ENCODE peak calls at places on chromosomes 3 and 15, in ten cellular contexts. W, N, E, F, G, Q, A, Z, V and U are unnamed samples.

GRCh38 chr3:109702252-109702651 is 364.9 kb upstream of the DPPA4 start:
- DNase-seq in W (no peak), N (no peak), E (no peak), F (no peak), G (no peak), Q (no peak), A (no peak), Z (no peak), V (no peak), U (no peak)

GRCh38 chr3:179076243-179077027 is 4.8 kb upstream of the ZMAT3 start:
- DNase-seq in W (no peak), N (no peak), E (no peak), F (no peak), G (no peak), Q (no peak), A (no peak), Z (no peak), V (no peak), U (no peak)

GRCh38 chr15:42108189-42108588 is 13.8 kb upstream of the PLA2G4D start:
- DNase-seq in W (no peak), N (no peak), E (no peak), F (no peak), G (no peak), Q (no peak), A (no peak), Z (no peak), V (no peak), U (no peak)

GRCh38 chr3:159948423-159949140 is 40.1 kb upstream of the IL12A start:
- DNase-seq in W (no peak), N (no peak), E (no peak), F (no peak), G (no peak), Q (no peak), A (no peak), Z (no peak), V (no peak), U (no peak)

GRCh38 chr3:156535798-156536197 is 19.1 kb downstream of the SSR3 start:
- DNase-seq in W (no peak), N (no peak), E (no peak), F (no peak), G (no peak), Q (no peak), A (no peak), Z (no peak), V (no peak), U (no peak)

GRCh38 chr3:11356269-11356668 is 84.1 kb downstream of the ATG7 start:
- DNase-seq in W (no peak), N (no peak), E (no peak), F (no peak), G (no peak), Q (no peak), A (no peak), Z (no peak), V (no peak), U (no peak)

GRCh38 chr15:53193149-53193548 is 403.0 kb upstream of the ONECUT1 start:
- DNase-seq in W (no peak), N (no peak), E (peak; percentile 19), F (peak; percentile 37), G (no peak), Q (no peak), A (peak; percentile 3), Z (no peak), V (no peak), U (no peak)

GRCh38 chr3:51940648-51941421 is 869 bp downstream of the RRP9 start:
- DNase-seq in W (peak; percentile 54), N (no peak), E (no peak), F (no peak), G (no peak), Q (no peak), A (peak; percentile 15), Z (no peak), V (no peak), U (no peak)

GRCh38 chr15:88748651-88749050 is 54.6 kb upstream of the ACAN start:
- DNase-seq in W (no peak), N (no peak), E (no peak), F (no peak), G (no peak), Q (no peak), A (no peak), Z (no peak), V (no peak), U (no peak)

GRCh38 chr3:57864853-57865252 is 108.7 kb downstream of the SLMAP start:
- DNase-seq in W (no peak), N (no peak), E (peak; percentile 17), F (no peak), G (no peak), Q (no peak), A (peak; percentile 47), Z (no peak), V (no peak), U (no peak)

GRCh38 chr3:87997966-87998365 is 60.8 kb downstream of the CGGBP1 start:
- DNase-seq in W (no peak), N (no peak), E (no peak), F (no peak), G (no peak), Q (no peak), A (no peak), Z (no peak), V (no peak), U (no peak)

DNA sequence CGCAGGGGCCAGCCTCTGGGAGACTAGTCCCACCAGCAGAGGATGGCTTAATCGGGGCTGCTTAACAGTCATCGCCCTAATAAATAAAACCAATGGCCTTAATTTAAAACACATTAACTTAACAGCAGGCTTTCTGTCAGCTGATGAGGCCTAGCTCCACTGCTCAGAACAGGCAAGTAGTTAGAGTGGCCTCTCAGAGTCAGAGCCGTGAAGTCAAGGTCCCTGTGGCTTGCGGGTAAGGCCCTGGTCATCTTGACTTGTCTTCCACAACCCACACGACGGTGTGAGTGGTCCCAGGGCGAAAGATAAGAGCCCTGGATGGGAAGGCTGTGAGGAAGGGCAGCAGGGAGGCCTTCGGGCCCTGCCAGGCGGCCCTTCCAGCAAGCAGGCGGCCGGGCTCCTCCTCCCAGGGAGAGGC is 11.8 kb downstream of the XXYLT1 start:
- DNase-seq in W (no peak), N (no peak), E (peak; percentile 13), F (no peak), G (no peak), Q (no peak), A (peak; percentile 69), Z (no peak), V (no peak), U (no peak)
- H3K4me3 ChIP-seq in W (peak overlapping the region; percentile 73), N (no peak overlapping the region), E (peak overlapping the region; percentile 65), F (peak overlapping the region; percentile 74), G (no peak overlapping the region), Q (peak overlapping the region; percentile 68), A (no peak overlapping the region), Z (peak overlapping the region; percentile 60), V (peak overlapping the region; percentile 51), U (peak overlapping the region; percentile 71)

GRCh38 chr3:124654470-124654845 is 75.8 kb upstream of the UMPS start:
- DNase-seq in W (no peak), N (no peak), E (no peak), F (peak; percentile 81), G (no peak), Q (no peak), A (no peak), Z (no peak), V (no peak), U (no peak)

GRCh38 chr3:124656531-124656930 is 73.7 kb upstream of the UMPS start:
- DNase-seq in W (no peak), N (no peak), E (no peak), F (no peak), G (no peak), Q (no peak), A (no peak), Z (no peak), V (no peak), U (no peak)

GRCh38 chr3:124658270-124658669 is 72.0 kb upstream of the UMPS start:
- DNase-seq in W (no peak), N (no peak), E (no peak), F (no peak), G (no peak), Q (no peak), A (no peak), Z (no peak), V (no peak), U (no peak)

GRCh38 chr3:124659175-124659574 is 71.1 kb upstream of the UMPS start:
- DNase-seq in W (no peak), N (no peak), E (no peak), F (no peak), G (no peak), Q (no peak), A (no peak), Z (no peak), V (no peak), U (no peak)

GRCh38 chr3:124657138-124657537 is 73.1 kb upstream of the UMPS start:
- DNase-seq in W (no peak), N (no peak), E (no peak), F (no peak), G (no peak), Q (no peak), A (no peak), Z (no peak), V (no peak), U (no peak)
- TF ChIP-seq POLR2A in W (no peak), N (no peak), E (no peak), F (no peak), G (no peak), Q (no peak), A (no peak), Z (no peak), V (no peak), U (no peak)

DNA sequence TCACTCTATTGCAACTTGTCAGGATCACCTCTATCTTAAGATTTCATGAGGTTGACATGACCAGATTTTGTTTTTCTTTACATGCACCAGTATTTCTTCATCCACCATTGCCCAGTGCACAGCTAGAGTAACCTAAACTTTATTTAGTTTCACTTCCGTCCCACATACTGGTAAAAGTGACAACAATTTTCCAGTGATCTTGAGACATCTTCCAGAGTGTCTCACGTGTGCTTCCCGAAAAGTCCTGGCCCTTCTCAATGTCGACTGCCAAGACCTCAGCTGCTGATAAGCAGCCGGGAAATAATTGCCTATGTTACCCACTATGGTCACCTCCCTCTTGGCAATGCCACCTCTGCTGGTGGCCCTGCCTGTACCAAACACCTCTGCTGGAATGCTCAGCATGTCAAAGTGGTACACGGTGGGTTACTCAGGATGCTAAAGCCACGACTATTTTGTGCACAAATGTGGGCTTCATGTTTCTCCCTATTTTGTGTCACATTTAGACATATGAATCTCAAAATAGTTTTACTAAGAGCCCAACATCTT is 379.7 kb upstream of the TGFBR2 start:
- DNase-seq in W (no peak), N (no peak), E (no peak), F (no peak), G (no peak), Q (no peak), A (no peak), Z (no peak), V (no peak), U (no peak)
- H3K27ac ChIP-seq in W (no peak overlapping the region), N (peak overlapping the region; percentile 79), E (peak overlapping the region; percentile 93), F (no peak overlapping the region), G (no peak overlapping the region), Q (no peak overlapping the region), A (no peak overlapping the region), Z (no peak overlapping the region), V (no peak overlapping the region), U (no peak overlapping the region)

DNA sequence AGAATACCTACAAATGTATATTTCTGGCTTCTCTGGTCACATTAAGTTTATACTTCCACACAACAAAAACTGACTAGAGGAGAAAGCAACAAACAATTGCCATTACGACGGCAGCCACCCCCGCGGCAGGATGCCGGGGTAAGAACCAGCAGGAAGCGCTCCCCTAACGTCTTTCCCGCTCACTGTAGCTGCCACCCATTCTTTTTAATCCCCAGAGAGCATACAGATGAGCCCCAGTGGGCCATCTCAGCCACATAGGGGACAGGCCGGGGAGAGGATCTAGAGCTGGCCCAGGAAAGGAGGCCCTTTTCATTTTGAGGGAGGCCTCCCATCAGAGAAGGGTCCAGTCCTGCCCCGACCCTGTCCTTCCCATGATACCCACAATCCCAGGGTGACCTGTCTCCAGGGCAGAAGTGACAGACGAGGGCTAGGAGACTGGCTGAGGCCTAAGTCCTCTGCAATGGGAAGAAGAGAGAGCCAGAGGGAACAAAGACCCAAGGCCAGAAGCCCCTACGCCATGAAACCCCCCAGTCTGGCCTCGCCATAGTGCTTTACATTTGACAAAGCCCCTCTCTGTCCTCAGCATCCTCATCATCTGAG is 3.6 kb upstream of the CALML4 start:
- DNase-seq in W (peak; percentile 41), N (no peak), E (no peak), F (no peak), G (no peak), Q (no peak), A (no peak), Z (no peak), V (no peak), U (no peak)
- H3K4me3 ChIP-seq in W (no peak overlapping the region), N (no peak overlapping the region), E (no peak overlapping the region), F (no peak overlapping the region), G (no peak overlapping the region), Q (no peak overlapping the region), A (no peak overlapping the region), Z (no peak overlapping the region), V (no peak overlapping the region), U (no peak overlapping the region)